ENCODE peak calls at places on chromosomes 16 and 17, in four cellular contexts. Q is GM12891, I is HL-60, J is GM12878. T is an unnamed sample.

GRCh38 chr16:67857547-67858233 is 10.2 kb upstream of the CENPT start:
- DNase-seq in J (no peak), Q (no peak), I (no peak), T (peak; percentile 66)

GRCh38 chr16:27481282-27481934 is 68.3 kb downstream of the GTF3C1 start:
- DNase-seq in Q (no peak), J (no peak), I (no peak), T (no peak)

GRCh38 chr17:42275527-42276358 is 448 bp downstream of the STAT5B start:
- DNase-seq in J (no peak), Q (peak; percentile 31), I (no peak), T (peak; percentile 47)

GRCh38 chr17:17873450-17873991 is 36.7 kb upstream of the SREBF1 start:
- DNase-seq in J (no peak), I (no peak), Q (no peak), T (no peak)

GRCh38 chr17:32161029-32161428 is 18.7 kb downstream of the RHOT1 start:
- DNase-seq in I (no peak), J (no peak), Q (no peak), T (no peak)

GRCh38 chr17:4176803-4177472 is 33.9 kb downstream of the CYB5D2 start:
- DNase-seq in J (no peak), Q (no peak), I (no peak), T (no peak)

GRCh38 chr16:11229906-11230305 is 26.1 kb downstream of the SOCS1 start:
- DNase-seq in I (no peak), Q (no peak), J (no peak), T (no peak)

GRCh38 chr16:57229079-57229478 is 16.0 kb upstream of the ARL2BP start:
- DNase-seq in Q (no peak), J (no peak), I (no peak), T (no peak)

GRCh38 chr17:27520571-27521185 is 64.4 kb downstream of the KSR1 start:
- DNase-seq in I (no peak), J (no peak), Q (no peak), T (no peak)

GRCh38 chr17:13537211-13537610 is 64.5 kb downstream of the HS3ST3A1 start:
- DNase-seq in Q (no peak), J (no peak), I (no peak), T (no peak)

GRCh38 chr16:81623365-81624102 is 155.6 kb upstream of the PLCG2 start:
- DNase-seq in Q (no peak), J (peak; percentile 37), I (peak; percentile 28), T (peak; percentile 51)

GRCh38 chr16:74564451-74564984 is 42.4 kb downstream of the GLG1 start:
- DNase-seq in Q (no peak), I (no peak), J (no peak), T (no peak)

GRCh38 chr17:48002920-48003685 is 32.2 kb downstream of the CDK5RAP3 start:
- DNase-seq in J (no peak), I (no peak), Q (no peak), T (no peak)
- TF ChIP-seq SPI1 in J (no peak), I (no peak), Q (no peak), T (no peak)

GRCh38 chr17:7558544-7559306 is at the start of gene TNFSF13:
- DNase-seq in Q (no peak), J (no peak), I (peak; percentile 69), T (no peak)
- TF ChIP-seq SPI1 in Q (no peak), J (no peak), I (peak; percentile 31), T (no peak)

GRCh38 chr16:14500791-14501190 is 129.3 kb downstream of the PARN start:
- DNase-seq in J (no peak), Q (no peak), I (no peak), T (no peak)
- TF ChIP-seq SPI1 in J (no peak), Q (no peak), I (no peak), T (no peak)

GRCh38 chr17:5838661-5839300 is 231.4 kb upstream of the WSCD1 start:
- DNase-seq in Q (no peak), I (no peak), J (no peak), T (no peak)

GRCh38 chr17:5837055-5837491 is 233.1 kb upstream of the WSCD1 start:
- DNase-seq in I (no peak), J (no peak), Q (no peak), T (no peak)

DNA sequence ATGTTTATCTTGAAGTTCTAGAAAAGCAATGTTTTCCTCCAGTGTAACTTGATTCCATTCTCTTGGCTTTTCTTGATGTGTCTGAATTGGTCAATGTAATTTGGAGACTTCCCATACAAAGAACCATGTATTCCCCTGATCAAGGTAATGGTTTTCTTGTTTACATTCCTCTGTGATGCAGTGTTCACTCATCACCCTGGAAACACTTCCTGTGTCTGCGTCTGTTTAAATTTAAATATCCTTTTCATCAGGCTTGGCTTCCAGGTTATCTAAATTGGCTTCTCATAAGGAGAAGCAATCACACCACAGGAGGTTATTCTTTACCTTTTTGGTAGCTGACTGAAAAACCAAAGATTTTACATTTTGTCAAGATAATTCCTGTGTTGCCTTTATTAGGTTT is 237.3 kb upstream of the WSCD1 start:
- DNase-seq in I (no peak), J (no peak), Q (no peak), T (no peak)
- TF ChIP-seq SPI1 in I (no peak), J (no peak), Q (no peak), T (no peak)

DNA sequence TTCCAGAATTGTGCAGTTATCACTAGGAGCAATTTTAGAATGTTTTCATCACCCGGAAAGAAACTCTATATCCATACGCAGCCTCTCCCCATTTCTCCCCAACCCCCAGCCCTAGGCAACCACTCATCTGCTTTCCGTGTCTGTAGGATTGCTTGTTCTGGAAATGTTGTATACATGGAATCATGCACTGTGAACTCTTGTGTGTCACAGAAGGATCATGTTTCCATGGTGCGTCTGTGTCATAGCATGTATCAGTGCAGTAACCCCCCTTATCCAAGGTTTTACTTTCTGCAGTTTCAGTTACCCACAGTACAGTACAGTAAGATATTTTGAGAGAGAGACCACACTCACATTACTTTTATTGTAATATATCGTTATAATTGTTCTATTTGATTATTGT is 299.4 kb downstream of the CPPED1 start:
- DNase-seq in Q (no peak), J (no peak), I (no peak), T (no peak)
- TF ChIP-seq SPI1 in Q (no peak), J (no peak), I (no peak), T (no peak)

GRCh38 chr17:82238562-82239201 is 9.8 kb downstream of the SLC16A3 start:
- DNase-seq in I (peak; percentile 97), J (no peak), Q (no peak), T (peak; percentile 94)
- TF ChIP-seq SPI1 in I (no peak), J (no peak), Q (no peak), T (no peak)